ENCODE peak calls at places on chromosomes 7 and 10, in seven cellular contexts. V, E, A, U, T, Y and O are unnamed samples.

GRCh38 chr10:132868995-132869394 is 73.4 kb downstream of the CFAP46 start:
- DNase-seq in V (no peak), E (no peak), A (peak), U (peak), T (peak), Y (peak), O (no peak)

GRCh38 chr10:113045155-113046055 is 95.4 kb downstream of the TCF7L2 start:
- DNase-seq in V (no peak), E (no peak), A (no peak), U (peak), T (peak), Y (no peak), O (peak)

GRCh38 chr10:6348091-6348862 is 145.5 kb downstream of the PFKFB3 start:
- DNase-seq in V (no peak), E (no peak), A (no peak), U (no peak), T (peak), Y (peak), O (peak)

GRCh38 chr10:95388539-95388938 is 97.7 kb upstream of the PDLIM1 start:
- DNase-seq in V (no peak), E (peak), A (no peak), U (no peak), T (no peak), Y (peak), O (no peak)

GRCh38 chr7:134627109-134627774 is 19.4 kb upstream of the BPGM start:
- DNase-seq in V (no peak), E (no peak), A (no peak), U (no peak), T (no peak), Y (no peak), O (no peak)

GRCh38 chr7:13126347-13126746 is 438.9 kb downstream of the ARL4A start:
- DNase-seq in V (no peak), E (no peak), A (no peak), U (no peak), T (no peak), Y (no peak), O (no peak)

GRCh38 chr10:24132741-24133140 is 76.2 kb upstream of the KIAA1217 start:
- DNase-seq in V (no peak), E (no peak), A (no peak), U (no peak), T (no peak), Y (no peak), O (no peak)

GRCh38 chr7:107167483-107168232 is 1.1 kb upstream of the HBP1 start:
- DNase-seq in V (peak), E (peak), A (no peak), U (no peak), T (peak), Y (no peak), O (peak)

GRCh38 chr10:3948843-3949242 is 163.8 kb upstream of the KLF6 start:
- DNase-seq in V (no peak), E (peak), A (peak), U (peak), T (no peak), Y (peak), O (no peak)

GRCh38 chr7:72265071-72265470 is 147.1 kb downstream of the CALN1 start:
- DNase-seq in V (no peak), E (no peak), A (no peak), U (no peak), T (no peak), Y (no peak), O (no peak)

GRCh38 chr7:97499204-97499603 is 232.7 kb upstream of the TAC1 start:
- DNase-seq in V (no peak), E (peak), A (no peak), U (no peak), T (no peak), Y (no peak), O (no peak)

GRCh38 chr10:100894033-100894432 is 18.7 kb upstream of the SLF2 start:
- DNase-seq in V (no peak), E (no peak), A (no peak), U (peak), T (no peak), Y (no peak), O (no peak)

GRCh38 chr10:72337039-72337629 is 17.6 kb downstream of the DNAJB12 start:
- DNase-seq in V (no peak), E (peak), A (no peak), U (peak), T (peak), Y (peak), O (peak)

GRCh38 chr10:95229724-95230627 is 35.9 kb downstream of the ACSM6 start:
- DNase-seq in V (peak), E (no peak), A (no peak), U (no peak), T (no peak), Y (no peak), O (peak)

GRCh38 chr7:118496138-118496644 is 271.7 kb downstream of the ANKRD7 start:
- DNase-seq in V (no peak), E (no peak), A (no peak), U (no peak), T (no peak), Y (no peak), O (no peak)

GRCh38 chr7:79664884-79665676 is 211.6 kb upstream of the MAGI2 start:
- DNase-seq in V (no peak), E (no peak), A (no peak), U (no peak), T (no peak), Y (no peak), O (no peak)

GRCh38 chr7:91079491-91079890 is 184.7 kb upstream of the FZD1 start:
- DNase-seq in V (no peak), E (no peak), A (no peak), U (no peak), T (no peak), Y (no peak), O (peak)

GRCh38 chr10:8052970-8053445 is 1.5 kb upstream of the GATA3 start:
- DNase-seq in V (no peak), E (no peak), A (no peak), U (no peak), T (no peak), Y (no peak), O (no peak)

GRCh38 chr7:66187894-66188293 is 17.2 kb upstream of the TPST1 start:
- DNase-seq in V (no peak), E (no peak), A (no peak), U (peak), T (no peak), Y (peak), O (peak)

GRCh38 chr10:22341936-22342222 is 3.4 kb upstream of the SPAG6 start:
- DNase-seq in V (no peak), E (no peak), A (no peak), U (no peak), T (no peak), Y (no peak), O (no peak)

GRCh38 chr10:1190791-1191490 is 134.8 kb downstream of the WDR37 start:
- DNase-seq in V (no peak), E (no peak), A (no peak), U (no peak), T (peak), Y (no peak), O (no peak)

GRCh38 chr7:1864126-1864940 is 194.3 kb downstream of the ELFN1 start:
- DNase-seq in V (no peak), E (no peak), A (no peak), U (no peak), T (no peak), Y (no peak), O (no peak)

GRCh38 chr7:128103498-128104108 is 72.4 kb upstream of the LRRC4 start:
- DNase-seq in V (no peak), E (peak), A (no peak), U (no peak), T (peak), Y (no peak), O (no peak)

GRCh38 chr10:114801411-114801813 is 20.2 kb upstream of the FHIP2A start:
- DNase-seq in V (no peak), E (no peak), A (no peak), U (no peak), T (no peak), Y (no peak), O (no peak)

GRCh38 chr10:59648711-59649201 is 60.9 kb downstream of the SLC16A9 start:
- DNase-seq in V (no peak), E (no peak), A (no peak), U (no peak), T (no peak), Y (no peak), O (no peak)

GRCh38 chr10:93061594-93062498 is 1.2 kb downstream of the CYP26C1 start:
- DNase-seq in V (no peak), E (no peak), A (no peak), U (no peak), T (no peak), Y (no peak), O (no peak)

GRCh38 chr10:101012525-101013364 is 13.1 kb downstream of the LZTS2 start:
- DNase-seq in V (peak), E (peak), A (no peak), U (peak), T (peak), Y (peak), O (peak)

GRCh38 chr10:63105811-63106755 is 27.0 kb upstream of the NRBF2 start:
- DNase-seq in V (no peak), E (no peak), A (peak), U (peak), T (no peak), Y (peak), O (peak)

GRCh38 chr10:84763965-84764364 is 435.6 kb downstream of the CCSER2 start:
- DNase-seq in V (no peak), E (no peak), A (no peak), U (no peak), T (no peak), Y (no peak), O (no peak)

GRCh38 chr10:132714906-132715790 is 70.8 kb downstream of the NKX6-2 start:
- DNase-seq in V (no peak), E (no peak), A (peak), U (peak), T (peak), Y (no peak), O (no peak)

GRCh38 chr10:125120046-125120710 is 40.2 kb downstream of the CTBP2 start:
- DNase-seq in V (no peak), E (no peak), A (peak), U (no peak), T (no peak), Y (no peak), O (no peak)

GRCh38 chr7:30556854-30557644 is 37.6 kb upstream of the GARS1 start:
- DNase-seq in V (no peak), E (no peak), A (peak), U (peak), T (no peak), Y (no peak), O (peak)

GRCh38 chr7:134792968-134793367 is 13.5 kb downstream of the CALD1 start:
- DNase-seq in V (no peak), E (peak), A (no peak), U (no peak), T (no peak), Y (peak), O (no peak)

GRCh38 chr10:16156681-16157080 is 280.1 kb upstream of the PTER start:
- DNase-seq in V (no peak), E (no peak), A (no peak), U (no peak), T (no peak), Y (no peak), O (no peak)

GRCh38 chr10:126090911-126091728 is 194.8 kb downstream of the FANK1 start:
- DNase-seq in V (peak), E (no peak), A (peak), U (no peak), T (no peak), Y (no peak), O (peak)

GRCh38 chr7:116971869-116972268 is 18.6 kb downstream of the ST7 start:
- DNase-seq in V (no peak), E (no peak), A (no peak), U (no peak), T (no peak), Y (no peak), O (no peak)

GRCh38 chr10:116522803-116523381 is 22.8 kb upstream of the PNLIP start:
- DNase-seq in V (no peak), E (peak), A (no peak), U (no peak), T (no peak), Y (no peak), O (no peak)

GRCh38 chr7:102978280-102978679 is 65.5 kb downstream of the LRRC17 start:
- DNase-seq in V (no peak), E (no peak), A (no peak), U (no peak), T (no peak), Y (peak), O (peak)

GRCh38 chr10:76318171-76318570 is 886.7 kb downstream of the LRMDA start:
- DNase-seq in V (no peak), E (no peak), A (no peak), U (no peak), T (no peak), Y (no peak), O (no peak)

DNA sequence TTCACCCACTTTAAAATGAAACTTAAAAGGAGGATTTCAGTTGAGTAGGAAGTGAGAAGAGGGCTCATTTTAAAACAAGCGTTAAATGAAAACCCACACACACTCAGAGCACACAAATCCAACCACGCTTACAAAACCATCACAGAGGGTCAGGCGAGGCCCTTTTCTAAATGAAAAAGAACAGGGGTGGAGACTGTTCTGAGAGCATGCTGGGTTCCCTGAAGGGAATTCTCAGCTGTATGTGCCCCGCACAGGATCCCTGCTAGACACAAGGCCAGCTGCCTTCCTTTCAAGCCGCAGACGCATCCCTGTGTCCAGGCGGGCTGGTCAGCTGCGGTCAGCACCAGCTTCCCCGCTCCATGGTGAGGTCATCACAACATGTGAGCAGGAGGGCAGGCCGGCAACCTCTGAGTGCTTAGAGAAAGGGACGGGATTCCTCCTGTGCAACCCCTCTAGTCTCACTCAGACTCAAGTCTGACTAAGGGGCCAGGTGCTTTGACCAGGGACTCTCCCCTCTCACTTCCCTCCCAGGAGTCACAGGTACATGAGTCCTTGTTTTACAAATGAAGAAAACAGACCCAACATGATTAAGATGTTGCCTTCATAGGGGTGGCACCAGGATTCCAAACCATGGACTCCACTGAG is 111.9 kb downstream of the EGFR start:
- DNase-seq in V (no peak), E (no peak), A (no peak), U (peak), T (no peak), Y (peak), O (peak)
- H3K4me3 ChIP-seq in V (no peak), E (no peak), A (no peak), U (no peak), T (no peak), Y (no peak), O (no peak)

GRCh38 chr7:28891192-28891872 is 66.8 kb downstream of the TRIL start:
- DNase-seq in V (no peak), E (peak), A (no peak), U (no peak), T (no peak), Y (no peak), O (no peak)

GRCh38 chr7:28885771-28886170 is 72.4 kb downstream of the TRIL start:
- DNase-seq in V (no peak), E (no peak), A (no peak), U (no peak), T (no peak), Y (no peak), O (no peak)

GRCh38 chr7:28889290-28889689 is 68.8 kb downstream of the TRIL start:
- DNase-seq in V (no peak), E (no peak), A (no peak), U (no peak), T (no peak), Y (no peak), O (no peak)

GRCh38 chr7:28893888-28894287 is 64.2 kb downstream of the TRIL start:
- DNase-seq in V (no peak), E (no peak), A (no peak), U (no peak), T (no peak), Y (no peak), O (no peak)

DNA sequence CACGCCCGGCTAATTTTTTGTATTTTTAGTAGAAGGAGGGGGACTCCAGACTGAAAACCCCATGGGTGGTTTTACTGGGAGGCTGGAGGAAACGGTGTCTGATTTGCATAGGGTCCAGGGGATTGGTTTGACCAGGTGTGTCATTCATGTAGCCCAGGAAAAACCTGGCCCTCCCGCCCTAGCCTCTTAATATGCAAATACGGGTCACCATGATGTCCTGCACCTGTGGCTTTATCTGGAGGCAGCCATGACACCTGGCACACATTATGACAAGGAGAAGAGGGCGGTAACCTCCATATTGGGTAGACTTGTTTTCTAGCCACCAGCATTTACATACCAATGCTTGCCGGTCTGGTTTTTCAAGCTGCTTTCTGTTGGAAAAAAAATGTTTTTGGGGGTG is 68.0 kb downstream of the TRIL start:
- DNase-seq in V (no peak), E (no peak), A (no peak), U (no peak), T (no peak), Y (no peak), O (no peak)
- H3K4me3 ChIP-seq in V (no peak), E (no peak), A (no peak), U (no peak), T (no peak), Y (no peak), O (no peak)

GRCh38 chr7:159143780-159144755 is 599 bp downstream of the VIPR2 start:
- DNase-seq in V (no peak), E (peak), A (no peak), U (peak), T (no peak), Y (no peak), O (no peak)
- H3K4me3 ChIP-seq in V (no peak), E (peak), A (no peak), U (no peak), T (peak), Y (peak), O (no peak)

DNA sequence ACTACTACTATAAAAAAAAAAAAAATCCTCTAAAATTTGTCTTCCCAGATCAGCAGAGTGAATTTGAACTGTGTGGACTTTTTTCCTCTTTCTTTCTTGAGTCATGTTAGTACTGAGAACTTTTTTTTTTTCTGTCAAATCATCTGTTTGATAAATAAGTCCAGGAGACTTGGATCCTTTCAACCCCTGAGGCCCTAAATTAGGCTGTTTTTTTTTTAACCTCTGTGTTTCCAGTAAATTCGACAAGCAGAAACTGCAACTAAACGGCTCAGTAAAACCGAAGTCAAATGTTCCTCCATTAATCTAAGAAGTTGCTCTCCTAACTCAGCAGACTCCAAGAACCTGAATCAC is 2.7 kb downstream of the MAP3K8 start:
- DNase-seq in V (no peak), E (no peak), A (no peak), U (no peak), T (no peak), Y (no peak), O (no peak)
- H3K4me3 ChIP-seq in V (no peak), E (no peak), A (no peak), U (no peak), T (peak), Y (peak), O (peak)

DNA sequence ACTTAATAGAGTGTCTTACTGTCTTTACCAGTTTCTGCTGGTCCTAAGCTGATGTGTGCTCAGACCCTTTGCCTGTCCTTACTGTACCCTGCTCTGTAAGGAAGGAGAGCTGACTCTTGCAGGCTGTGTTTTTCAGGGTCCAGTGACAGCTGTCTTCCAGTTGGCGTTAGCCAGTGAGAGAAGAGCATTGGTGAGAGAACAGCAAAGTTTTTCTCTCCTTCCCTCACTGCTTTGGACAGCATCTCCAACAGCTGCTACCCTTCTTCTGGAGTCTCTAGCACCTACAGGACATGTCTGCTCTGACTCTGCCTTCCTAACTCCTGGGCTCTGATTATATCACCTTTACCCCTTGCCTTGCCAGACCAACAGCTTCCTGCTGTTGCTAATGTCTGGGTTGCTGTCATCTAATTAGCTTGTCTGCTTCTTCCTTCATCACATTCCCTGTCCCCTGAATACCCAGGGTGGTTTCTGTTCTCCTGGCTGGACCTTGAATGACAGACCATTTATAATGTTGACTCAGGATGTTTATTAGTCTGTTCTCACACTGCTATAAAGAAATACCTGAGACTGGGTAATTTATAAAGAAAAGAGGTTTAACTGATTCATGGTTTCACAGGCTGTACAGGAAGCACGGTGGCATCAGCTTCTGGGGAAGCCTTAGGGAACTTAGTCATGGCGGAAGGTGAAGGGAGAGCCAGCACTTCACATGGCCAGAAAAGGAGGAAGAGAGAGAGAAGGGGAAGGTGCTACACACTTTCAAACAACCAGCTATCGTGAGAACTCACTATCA is 23.5 kb upstream of the PANK1 start:
- DNase-seq in V (no peak), E (no peak), A (no peak), U (no peak), T (no peak), Y (no peak), O (no peak)
- H3K4me3 ChIP-seq in V (no peak), E (no peak), A (no peak), U (no peak), T (no peak), Y (no peak), O (no peak)